ENCODE peak calls at places on chromosomes 1 and 21, in nine cellular contexts. Z is GM23248, N is GM23338, T is HCT116, X is PC-3, K is neural progenitor cell, F is OCI-LY7, O is MM.1S, Q is SK-N-SH. A is an unnamed sample. For H3K36me3, the result is how much of the 10 kb centered on the place peaks cover.

GRCh38 chr1:174726167-174726879 is 273.4 kb upstream of the CACYBP start:
- DNase-seq in Z (peak), N (peak), T (peak), X (peak), K (peak), F (peak), O (peak), Q (no peak), A (peak)

GRCh38 chr1:58727363-58727762 is 27.5 kb upstream of the MYSM1 start:
- DNase-seq in Z (peak), N (no peak), T (peak), X (peak), K (no peak), F (no peak), O (no peak), Q (no peak), A (peak)

GRCh38 chr21:32548978-32549377 is 36.3 kb downstream of the TCP10L start:
- DNase-seq in Z (no peak), N (no peak), T (no peak), X (no peak), K (no peak), F (no peak), O (peak), Q (no peak), A (no peak)

GRCh38 chr1:231159963-231160761 is 1.7 kb upstream of the TRIM67 start:
- DNase-seq in Z (no peak), N (no peak), T (no peak), X (no peak), K (no peak), F (no peak), O (no peak), Q (no peak), A (no peak)

GRCh38 chr1:175471039-175471800 is 272.2 kb downstream of the TNR start:
- DNase-seq in Z (peak), N (no peak), T (no peak), X (peak), K (no peak), F (no peak), O (no peak), Q (no peak), A (peak)

GRCh38 chr1:173297798-173298391 is 90.8 kb upstream of the TNFSF4 start:
- DNase-seq in Z (no peak), N (no peak), T (no peak), X (no peak), K (no peak), F (no peak), O (no peak), Q (no peak), A (no peak)

GRCh38 chr1:9128520-9129371 is at the start of gene GPR157:
- DNase-seq in Z (peak), N (peak), T (peak), X (peak), K (peak), F (peak), O (peak), Q (peak), A (peak)

GRCh38 chr1:109040627-109041613 is 982 bp downstream of the WDR47 start:
- DNase-seq in Z (peak), N (peak), T (no peak), X (peak), K (peak), F (peak), O (no peak), Q (peak), A (peak)

GRCh38 chr1:103129255-103129654 is 20.9 kb upstream of the COL11A1 start:
- DNase-seq in Z (peak), N (no peak), T (no peak), X (no peak), K (no peak), F (no peak), O (no peak), Q (no peak), A (peak)

GRCh38 chr1:214002472-214002871 is 14.7 kb downstream of the PROX1 start:
- DNase-seq in Z (peak), N (no peak), T (no peak), X (peak), K (no peak), F (no peak), O (no peak), Q (no peak), A (peak)

GRCh38 chr1:203324103-203325003 is 19.0 kb downstream of the BTG2 start:
- DNase-seq in Z (peak), N (no peak), T (no peak), X (no peak), K (peak), F (peak), O (peak), Q (no peak), A (no peak)

GRCh38 chr1:24109686-24110475 is 2.1 kb downstream of the MYOM3 start:
- DNase-seq in Z (no peak), N (no peak), T (no peak), X (no peak), K (no peak), F (no peak), O (no peak), Q (no peak), A (no peak)

GRCh38 chr1:214164157-214164556 is 116.8 kb upstream of the SMYD2 start:
- DNase-seq in Z (no peak), N (no peak), T (no peak), X (no peak), K (no peak), F (no peak), O (no peak), Q (no peak), A (no peak)

GRCh38 chr1:72366473-72366872 is 84.1 kb upstream of the NEGR1 start:
- DNase-seq in Z (peak), N (no peak), T (no peak), X (peak), K (no peak), F (no peak), O (peak), Q (no peak), A (peak)

GRCh38 chr1:72439036-72439435 is 156.7 kb upstream of the NEGR1 start:
- DNase-seq in Z (peak), N (no peak), T (no peak), X (peak), K (no peak), F (no peak), O (no peak), Q (no peak), A (no peak)

GRCh38 chr21:38917045-38917774 is 111.5 kb downstream of the ETS2 start:
- DNase-seq in Z (no peak), N (no peak), T (no peak), X (peak), K (no peak), F (no peak), O (no peak), Q (no peak), A (no peak)

GRCh38 chr1:198498881-198499280 is 41.6 kb downstream of the ATP6V1G3 start:
- DNase-seq in Z (peak), N (peak), T (no peak), X (no peak), K (no peak), F (no peak), O (no peak), Q (no peak), A (peak)

GRCh38 chr1:208058212-208059155 is 147.6 kb upstream of the CD34 start:
- DNase-seq in Z (no peak), N (no peak), T (no peak), X (no peak), K (no peak), F (no peak), O (no peak), Q (peak), A (no peak)

GRCh38 chr1:145708063-145708462 is 895 bp upstream of the PDZK1 start:
- DNase-seq in Z (peak), N (no peak), T (no peak), X (no peak), K (peak), F (no peak), O (no peak), Q (peak), A (no peak)

GRCh38 chr1:218426343-218426657 is 81.2 kb downstream of the TGFB2 start:
- DNase-seq in Z (peak), N (no peak), T (no peak), X (peak), K (no peak), F (no peak), O (no peak), Q (no peak), A (peak)

GRCh38 chr1:155208656-155209372 is at the start of gene MTX1:
- DNase-seq in Z (peak), N (peak), T (no peak), X (peak), K (peak), F (peak), O (peak), Q (peak), A (peak)

GRCh38 chr1:22747021-22747734 is 36.5 kb downstream of the EPHB2 start:
- DNase-seq in Z (peak), N (no peak), T (no peak), X (peak), K (no peak), F (no peak), O (no peak), Q (no peak), A (no peak)

GRCh38 chr1:156009404-156009803 is 11.3 kb downstream of the SSR2 start:
- DNase-seq in Z (no peak), N (no peak), T (no peak), X (no peak), K (peak), F (no peak), O (no peak), Q (no peak), A (no peak)

GRCh38 chr21:35428489-35428888 is 379.4 kb upstream of the RUNX1 start:
- DNase-seq in Z (peak), N (peak), T (no peak), X (no peak), K (peak), F (no peak), O (no peak), Q (no peak), A (no peak)

GRCh38 chr1:32898958-32899357 is 2.2 kb downstream of the TMEM54 start:
- DNase-seq in Z (no peak), N (no peak), T (no peak), X (no peak), K (no peak), F (no peak), O (no peak), Q (peak), A (no peak)

GRCh38 chr1:207972350-207972749 is 61.4 kb upstream of the CD34 start:
- DNase-seq in Z (no peak), N (no peak), T (no peak), X (no peak), K (no peak), F (no peak), O (no peak), Q (no peak), A (no peak)

GRCh38 chr1:114453361-114453784 is 57.6 kb downstream of the TRIM33 start:
- DNase-seq in Z (no peak), N (no peak), T (no peak), X (no peak), K (no peak), F (no peak), O (no peak), Q (no peak), A (peak)

GRCh38 chr1:234709473-234710279 is 99.7 kb upstream of the IRF2BP2 start:
- DNase-seq in Z (no peak), N (no peak), T (no peak), X (no peak), K (no peak), F (no peak), O (no peak), Q (no peak), A (no peak)

GRCh38 chr1:24886241-24886640 is 43.8 kb downstream of the RUNX3 start:
- DNase-seq in Z (no peak), N (no peak), T (no peak), X (no peak), K (no peak), F (no peak), O (no peak), Q (no peak), A (no peak)

GRCh38 chr1:13730751-13731482 is 30.9 kb downstream of the PRDM2 start:
- DNase-seq in Z (no peak), N (no peak), T (no peak), X (no peak), K (no peak), F (peak), O (peak), Q (no peak), A (no peak)

GRCh38 chr1:17878837-17879236 is 123.7 kb downstream of the ACTL8 start:
- DNase-seq in Z (peak), N (no peak), T (no peak), X (peak), K (no peak), F (no peak), O (no peak), Q (peak), A (no peak)

GRCh38 chr1:185453496-185454192 is 136.6 kb upstream of the IVNS1ABP start:
- DNase-seq in Z (peak), N (no peak), T (no peak), X (peak), K (no peak), F (no peak), O (no peak), Q (no peak), A (no peak)

GRCh38 chr1:210272666-210273065 is 40.1 kb downstream of the SERTAD4 start:
- DNase-seq in Z (peak), N (peak), T (no peak), X (no peak), K (peak), F (no peak), O (no peak), Q (peak), A (peak)

GRCh38 chr1:84271452-84272273 is 29.8 kb upstream of the SAMD13 start:
- DNase-seq in Z (peak), N (peak), T (no peak), X (peak), K (peak), F (peak), O (no peak), Q (no peak), A (peak)

GRCh38 chr1:7536891-7537591 is 234.1 kb upstream of the VAMP3 start:
- DNase-seq in Z (no peak), N (no peak), T (no peak), X (no peak), K (no peak), F (no peak), O (no peak), Q (peak), A (no peak)

GRCh38 chr21:44525431-44526095 is 14.4 kb downstream of the KRTAP10-1 start:
- DNase-seq in Z (no peak), N (no peak), T (no peak), X (no peak), K (no peak), F (no peak), O (no peak), Q (no peak), A (no peak)

GRCh38 chr1:208525417-208525816 is 281.2 kb upstream of the PLXNA2 start:
- DNase-seq in Z (no peak), N (no peak), T (no peak), X (peak), K (no peak), F (no peak), O (no peak), Q (no peak), A (no peak)

GRCh38 chr1:115314765-115315164 is 23.3 kb downstream of the NGF start:
- DNase-seq in Z (peak), N (peak), T (no peak), X (peak), K (no peak), F (no peak), O (no peak), Q (no peak), A (peak)

DNA sequence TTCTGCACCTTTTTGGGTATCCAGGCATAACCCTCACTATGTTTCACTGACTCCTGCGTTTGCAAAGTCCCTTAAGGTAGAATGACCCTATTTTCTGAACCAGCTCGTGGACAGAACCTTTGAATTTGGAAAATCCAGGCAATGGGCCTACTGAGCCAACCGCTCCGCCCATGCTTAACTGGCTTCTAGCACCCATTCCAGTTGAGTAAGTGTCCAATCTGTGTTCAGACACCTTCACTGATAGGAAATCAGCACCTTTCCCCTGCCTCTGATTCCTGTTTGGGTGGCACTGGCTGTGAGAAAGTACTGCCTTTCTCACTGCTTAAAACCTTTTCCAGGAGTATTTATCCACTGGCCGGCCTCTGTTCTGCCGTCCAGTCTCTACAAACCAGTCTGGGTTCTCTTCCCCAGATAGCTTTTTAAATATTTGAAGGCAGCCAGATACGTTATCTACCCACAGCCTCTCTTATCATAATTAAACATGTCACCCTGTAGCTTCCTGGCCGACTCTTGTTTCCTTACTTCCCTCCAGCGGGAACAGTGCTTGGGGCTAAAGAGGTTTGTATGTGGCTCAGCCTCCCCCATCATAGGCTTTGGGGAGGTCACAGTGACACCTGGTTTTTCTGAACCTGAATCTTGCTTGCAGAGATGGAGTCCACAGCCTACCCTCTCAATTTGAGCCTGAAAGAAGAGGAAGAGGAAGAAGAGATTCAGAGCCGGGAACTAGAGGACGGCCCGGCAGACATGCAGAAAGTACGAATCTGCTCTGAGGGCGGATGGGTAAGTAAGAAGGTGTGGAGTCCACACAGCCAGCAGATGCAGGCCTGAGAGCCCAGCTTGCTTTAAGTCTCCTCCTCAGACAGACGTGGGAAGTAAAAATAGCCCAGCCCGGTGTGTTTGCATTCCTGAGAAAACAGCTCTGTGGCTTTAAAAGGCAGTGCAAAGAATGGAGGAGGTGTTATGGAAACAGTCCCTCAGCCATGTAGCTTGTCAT is 1.3 kb downstream of the POGK start:
- DNase-seq in Z (peak), N (no peak), T (no peak), X (peak), K (no peak), F (peak), O (no peak), Q (peak), A (peak)
- H3K36me3 ChIP-seq in Z (under half), N (under half), T (under half), X (under half), K (under half), F (under half), O (under half), Q (under half), A (under half)

DNA sequence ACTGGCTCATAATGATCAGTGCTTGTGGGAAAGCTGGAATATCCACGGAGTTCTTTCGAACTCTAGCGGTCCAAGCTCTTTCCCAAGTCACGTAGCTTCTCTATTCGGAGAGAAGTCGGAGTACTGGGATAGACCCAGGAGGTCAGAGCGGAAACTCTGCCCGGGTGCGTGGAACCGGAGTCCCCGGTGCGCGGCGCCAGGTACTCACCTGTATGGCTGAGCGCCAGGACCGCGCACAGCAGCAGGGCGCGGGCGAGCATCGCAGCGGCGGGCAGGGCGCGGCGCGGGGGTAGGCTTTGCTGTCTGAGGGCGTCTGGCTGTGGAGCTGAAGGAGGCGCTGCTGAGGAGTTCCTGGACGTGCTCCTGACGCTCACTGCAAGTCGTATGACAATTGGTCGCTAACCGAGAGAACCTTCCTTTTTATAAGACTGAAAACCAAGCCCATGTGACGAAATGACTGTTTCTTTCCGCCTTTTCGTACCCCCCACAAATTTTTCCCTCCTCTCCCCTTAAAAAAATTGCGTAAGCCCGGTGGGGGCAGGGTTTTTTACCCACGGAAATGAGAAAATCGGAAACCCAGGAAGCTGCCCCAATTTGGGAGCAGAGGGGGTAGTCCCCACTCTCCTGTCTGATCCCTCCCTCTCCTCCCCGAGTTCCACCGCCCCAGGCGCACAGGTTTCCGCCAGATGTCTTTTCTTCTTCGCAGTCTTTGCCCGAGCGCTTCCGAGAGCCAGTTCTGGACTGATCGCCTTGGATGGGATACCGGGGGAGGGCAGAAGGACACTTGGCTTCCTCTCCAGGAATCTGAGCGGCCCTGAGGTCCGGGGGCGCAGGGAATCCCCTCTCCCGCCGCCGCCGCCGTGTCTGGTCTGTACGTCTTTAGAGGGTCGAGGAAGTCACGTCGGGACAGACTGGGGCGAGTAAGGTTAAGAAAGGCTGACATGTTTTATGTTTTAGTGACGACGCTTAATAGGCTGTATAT is at the start of gene PTGS2:
- DNase-seq in Z (peak), N (peak), T (peak), X (peak), K (peak), F (no peak), O (peak), Q (peak), A (peak)
- TF ChIP-seq EZH2phosphoT487 in Z (no peak), N (no peak), T (no peak), X (no peak), K (peak), F (no peak), O (no peak), Q (no peak), A (no peak)

DNA sequence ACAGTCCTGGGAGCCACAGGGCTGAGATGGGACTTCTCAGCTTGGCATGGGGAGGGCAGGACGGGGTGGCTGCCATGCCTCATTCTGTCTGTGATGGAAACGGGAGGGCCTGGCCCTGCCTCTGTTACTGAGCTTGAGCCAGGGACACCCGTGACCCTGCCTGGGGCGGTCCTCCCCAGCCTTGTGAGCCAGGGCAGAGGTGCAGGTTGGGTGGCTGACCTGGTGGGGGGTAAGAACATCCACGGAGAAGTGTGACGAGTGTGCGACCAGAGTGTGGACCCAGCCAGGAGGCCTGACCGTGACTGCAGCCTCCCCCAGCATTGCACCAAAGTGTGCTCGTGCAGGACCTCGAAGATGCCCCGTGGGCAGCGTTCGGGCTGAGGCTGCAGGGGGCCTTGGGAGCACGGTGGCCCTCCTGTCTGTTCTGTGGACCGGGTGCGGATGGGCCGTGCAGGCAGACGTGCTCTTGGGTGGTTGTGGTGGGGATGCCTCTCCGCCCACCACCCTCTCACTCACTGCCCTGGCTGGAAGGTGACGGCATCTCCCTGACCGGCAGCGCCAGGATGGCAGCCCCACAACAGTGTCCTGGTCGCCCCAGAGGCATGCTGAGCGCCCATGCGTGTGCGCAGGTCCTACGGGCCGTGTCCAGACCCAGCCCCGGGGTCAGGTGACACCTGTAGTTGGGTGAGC is 45.4 kb downstream of the SKI start:
- DNase-seq in Z (no peak), N (no peak), T (no peak), X (no peak), K (no peak), F (no peak), O (no peak), Q (no peak), A (no peak)
- H3K36me3 ChIP-seq in Z (under half), N (under half), T (under half), X (under half), K (under half), F (under half), O (under half), Q (under half), A (under half)

GRCh38 chr1:168243200-168243599 is 17.4 kb downstream of the SFT2D2 start:
- DNase-seq in Z (no peak), N (no peak), T (no peak), X (no peak), K (no peak), F (no peak), O (no peak), Q (no peak), A (no peak)
- TF ChIP-seq EZH2phosphoT487 in Z (no peak), N (no peak), T (no peak), X (no peak), K (no peak), F (no peak), O (no peak), Q (no peak), A (no peak)

GRCh38 chr1:206735553-206736031 is 35.0 kb upstream of the IL19 start:
- DNase-seq in Z (peak), N (no peak), T (no peak), X (no peak), K (no peak), F (no peak), O (no peak), Q (no peak), A (no peak)
- H3K36me3 ChIP-seq in Z (under half), N (under half), T (under half), X (under half), K (under half), F (under half), O (under half), Q (under half), A (under half)

A was measured in hepatocyte.